ENCODE peak calls at places on chromosomes 13 and 19, in five cellular contexts. T, L, Q, E and H are unnamed samples.

GRCh38 chr19:39046037-39046821 is 13.9 kb upstream of the FBXO27 start:
- DNase-seq in T (no peak), L (no peak), Q (peak; percentile 46), E (no peak), H (no peak)

GRCh38 chr13:40776681-40777165 is 5.7 kb upstream of the MRPS31 start:
- DNase-seq in T (no peak), L (no peak), Q (peak; percentile 33), E (peak; percentile 29), H (no peak)

GRCh38 chr13:41497436-41497835 is 40.1 kb downstream of the RGCC start:
- DNase-seq in T (no peak), L (no peak), Q (no peak), E (no peak), H (no peak)

GRCh38 chr13:50950808-50951207 is 41.2 kb downstream of the RNASEH2B start:
- DNase-seq in T (no peak), L (peak; percentile 38), Q (no peak), E (no peak), H (peak; percentile 8)

GRCh38 chr19:18775586-18776287 is 15.4 kb downstream of the COMP start:
- DNase-seq in T (no peak), L (no peak), Q (peak; percentile 73), E (no peak), H (no peak)

GRCh38 chr19:10863107-10863700 is 8.1 kb upstream of the CARM1 start:
- DNase-seq in T (no peak), L (no peak), Q (no peak), E (no peak), H (no peak)

GRCh38 chr13:22114630-22115311 is 443.9 kb downstream of the FGF9 start:
- DNase-seq in T (no peak), L (no peak), Q (no peak), E (no peak), H (no peak)

GRCh38 chr13:62702502-62702901 is 1286.9 kb upstream of the PCDH20 start:
- DNase-seq in T (no peak), L (peak; percentile 71), Q (no peak), E (no peak), H (peak; percentile 47)

GRCh38 chr13:51997641-51998330 is 13.5 kb downstream of the ATP7B start:
- DNase-seq in T (no peak), L (no peak), Q (no peak), E (no peak), H (no peak)

GRCh38 chr13:106753241-106753640 is 185.3 kb upstream of the ARGLU1 start:
- DNase-seq in T (no peak), L (no peak), Q (no peak), E (no peak), H (no peak)

GRCh38 chr13:113666951-113667701 is at the start of gene GRK1:
- DNase-seq in T (no peak), L (no peak), Q (no peak), E (no peak), H (no peak)

GRCh38 chr19:3387645-3388589 is 21.5 kb downstream of the NFIC start:
- DNase-seq in T (no peak), L (peak; percentile 81), Q (peak; percentile 94), E (no peak), H (peak; percentile 92)

GRCh38 chr13:22014469-22014868 is 343.6 kb downstream of the FGF9 start:
- DNase-seq in T (no peak), L (no peak), Q (no peak), E (no peak), H (no peak)

GRCh38 chr19:7883105-7883504 is 5.2 kb upstream of the LRRC8E start:
- DNase-seq in T (no peak), L (no peak), Q (no peak), E (no peak), H (no peak)

GRCh38 chr13:34671136-34671535 is 270.9 kb upstream of the NBEA start:
- DNase-seq in T (no peak), L (no peak), Q (no peak), E (no peak), H (peak; percentile 98)

GRCh38 chr19:35738887-35739229 is 3.4 kb downstream of the IGFLR1 start:
- DNase-seq in T (no peak), L (no peak), Q (no peak), E (no peak), H (no peak)